ENCODE peak calls at places on chromosomes 5 and 9, in four cellular contexts. P is brain microvascular endothelial cell, X is choroid plexus epithelial cell, I is A549. S is an unnamed sample.

GRCh38 chr9:88180084-88180765 is 42.0 kb upstream of the SPATA31C2 start:
- DNase-seq in P (no peak), X (no peak), I (no peak), S (no peak)

GRCh38 chr9:120478208-120478607 is 101.8 kb downstream of the CDK5RAP2 start:
- DNase-seq in P (no peak), X (peak; percentile 78), I (peak; percentile 16), S (no peak)

GRCh38 chr5:35061216-35061615 is 13.5 kb upstream of the AGXT2 start:
- DNase-seq in P (no peak), X (peak; percentile 79), I (no peak), S (no peak)

GRCh38 chr5:42912184-42912766 is 100.6 kb upstream of the SELENOP start:
- DNase-seq in P (peak; percentile 51), X (peak; percentile 68), I (peak; percentile 73), S (peak; percentile 47)

GRCh38 chr9:26263451-26263850 is 585.2 kb upstream of the TUSC1 start:
- DNase-seq in P (no peak), X (no peak), I (no peak), S (no peak)

GRCh38 chr5:24749701-24750100 is 104.9 kb upstream of the CDH10 start:
- DNase-seq in P (no peak), X (peak; percentile 3), I (no peak), S (no peak)

GRCh38 chr9:76525196-76525595 is 66.2 kb downstream of the GCNT1 start:
- DNase-seq in P (no peak), X (no peak), I (no peak), S (no peak)

GRCh38 chr9:75432888-75433287 is 344.6 kb downstream of the OSTF1 start:
- DNase-seq in P (no peak), X (no peak), I (no peak), S (no peak)

GRCh38 chr9:91711755-91712591 is 238.1 kb downstream of the ROR2 start:
- DNase-seq in P (no peak), X (peak; percentile 53), I (no peak), S (peak; percentile 78)

DNA sequence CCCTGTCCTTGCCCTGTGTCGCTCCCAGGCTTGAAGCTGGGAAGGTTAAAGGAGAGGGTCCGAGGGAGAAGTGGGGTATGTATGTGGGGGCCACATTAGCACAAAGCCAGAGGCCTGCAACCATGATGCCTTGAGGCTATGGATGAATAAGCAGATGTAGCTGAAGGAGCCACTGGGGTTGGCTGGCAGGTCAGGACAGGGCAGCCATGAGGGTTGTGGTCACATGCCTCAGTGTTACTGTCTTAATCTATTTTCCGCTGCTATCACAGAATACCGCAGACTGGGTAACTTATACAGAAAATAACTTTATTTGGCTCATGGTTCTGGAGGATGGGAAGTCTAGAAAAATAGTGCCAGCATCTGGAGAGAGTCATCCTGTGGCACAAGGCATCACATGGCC is 9.2 kb upstream of the GRHPR start:
- DNase-seq in P (no peak), X (no peak), I (no peak), S (no peak)
- H3K4me3 ChIP-seq in P (no peak overlapping the region), X (no peak overlapping the region), I (no peak overlapping the region), S (no peak overlapping the region)

GRCh38 chr5:56668996-56669395 is 146.4 kb upstream of the MAP3K1 start:
- DNase-seq in P (no peak), X (no peak), I (no peak), S (no peak)

GRCh38 chr5:56671571-56671970 is 143.8 kb upstream of the MAP3K1 start:
- DNase-seq in P (no peak), X (no peak), I (no peak), S (no peak)

GRCh38 chr5:56667692-56668091 is 147.7 kb upstream of the MAP3K1 start:
- DNase-seq in P (no peak), X (no peak), I (no peak), S (no peak)

GRCh38 chr5:56670916-56671315 is 144.4 kb upstream of the MAP3K1 start:
- DNase-seq in P (no peak), X (no peak), I (no peak), S (no peak)

DNA sequence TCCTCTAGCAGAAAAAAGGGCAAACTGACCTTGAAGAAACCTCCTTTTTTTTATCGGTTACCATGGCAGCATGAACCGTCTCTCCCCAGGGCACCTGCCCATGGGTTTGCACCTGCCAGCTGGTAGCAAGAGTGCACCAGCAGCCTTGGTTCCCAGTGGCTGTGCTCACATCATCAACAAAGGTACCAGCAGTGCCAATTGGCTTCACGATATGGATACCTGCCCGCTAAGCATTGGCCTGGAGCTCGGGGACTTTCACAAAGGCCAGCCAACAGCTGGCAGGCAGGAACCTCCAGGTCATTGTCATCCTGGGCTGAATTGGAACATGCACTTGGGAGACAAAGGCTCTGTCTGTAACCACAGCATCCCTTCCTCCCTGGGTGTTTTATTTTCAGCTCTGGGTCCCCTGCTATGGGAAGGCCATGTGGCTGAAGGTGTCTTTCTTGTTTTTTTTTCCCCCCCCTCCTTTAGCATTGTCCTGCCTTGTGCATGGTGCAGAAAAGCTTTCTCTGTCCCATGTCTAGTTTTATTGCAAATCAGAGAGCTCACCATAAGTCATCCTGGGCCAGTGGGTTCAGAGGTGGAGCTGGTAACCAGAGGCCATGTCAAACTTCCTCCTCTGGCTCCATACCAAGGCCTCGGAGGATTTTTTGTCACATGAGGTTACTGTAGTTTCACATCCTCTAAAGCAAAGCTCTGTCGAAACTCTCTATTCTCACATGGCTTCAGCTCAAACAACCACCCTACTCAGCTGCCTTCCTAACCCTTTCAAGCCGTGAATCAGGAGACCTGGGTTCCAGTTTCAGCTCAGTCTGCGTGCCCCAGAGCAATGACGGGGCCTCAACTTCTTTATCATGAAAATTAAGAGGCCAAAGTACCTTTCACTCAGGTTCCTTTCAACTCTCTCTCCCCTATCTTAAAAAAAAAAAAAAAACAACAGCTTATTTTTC is 145.5 kb upstream of the MAP3K1 start:
- DNase-seq in P (no peak), X (peak; percentile 61), I (no peak), S (peak; percentile 9)
- H3K4me3 ChIP-seq in P (no peak overlapping the region), X (no peak overlapping the region), I (no peak overlapping the region), S (no peak overlapping the region)

DNA sequence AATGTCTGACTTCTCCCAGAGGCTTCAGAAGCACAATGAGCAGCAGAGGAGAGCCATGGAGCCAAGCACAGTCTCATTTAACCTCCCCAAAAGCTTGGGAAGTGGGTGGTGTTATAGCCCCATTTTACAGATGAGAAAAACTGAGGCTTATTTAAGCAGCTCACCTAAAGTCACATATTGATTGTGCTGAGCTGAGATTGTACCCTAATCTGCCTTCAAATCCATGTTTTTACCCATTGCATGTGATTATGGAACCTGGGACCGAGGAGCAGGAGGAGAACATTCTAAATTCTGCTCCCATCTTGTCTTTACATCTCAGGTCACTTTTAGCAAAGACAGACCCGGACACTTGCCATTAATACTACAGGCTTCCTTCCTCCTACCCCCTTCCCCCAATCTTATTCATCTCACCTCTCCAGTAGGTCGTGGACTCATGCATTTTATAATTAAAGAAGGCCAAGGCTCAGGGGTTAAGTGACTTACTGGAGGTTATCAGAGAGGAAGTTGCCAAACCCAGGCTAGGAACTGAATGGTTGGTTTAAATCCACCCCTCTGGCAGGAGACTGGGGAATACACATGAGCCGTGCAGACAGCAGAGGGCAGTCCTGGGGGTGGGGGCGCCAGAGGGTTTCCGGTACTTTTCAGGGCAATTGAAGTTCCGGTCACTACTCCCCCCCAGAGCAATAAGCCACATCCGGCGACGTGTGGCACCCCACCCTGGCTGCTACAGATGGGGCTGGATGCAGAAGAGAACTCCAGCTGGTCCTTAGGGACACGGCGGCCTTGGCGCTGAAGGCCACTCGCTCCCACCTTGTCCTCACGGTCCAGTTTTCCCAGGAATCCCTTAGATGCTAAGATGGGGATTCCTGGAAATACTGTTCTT is 51.0 kb upstream of the IL17B start:
- DNase-seq in P (no peak), X (peak; percentile 64), I (no peak), S (no peak)
- H3K4me3 ChIP-seq in P (no peak overlapping the region), X (no peak overlapping the region), I (no peak overlapping the region), S (no peak overlapping the region)

DNA sequence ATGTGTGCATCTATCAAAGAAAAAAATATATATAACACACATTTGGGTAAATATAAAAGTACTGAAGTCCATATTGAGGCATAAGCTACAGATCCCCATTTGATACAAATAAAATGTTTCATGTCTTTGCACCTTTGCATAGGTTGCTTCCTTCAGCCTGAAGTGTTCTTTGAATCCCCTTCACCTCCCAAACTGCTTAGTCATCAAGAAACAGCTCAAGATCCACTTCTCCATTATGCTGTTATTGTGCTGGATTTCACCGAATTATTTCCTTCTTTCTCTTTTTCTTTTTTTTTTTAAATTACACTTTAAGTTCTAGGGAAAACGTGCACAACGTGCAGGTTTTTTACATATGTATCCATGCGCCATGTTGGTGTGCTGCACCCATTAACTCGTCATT is 419.1 kb downstream of the ENC1 start:
- DNase-seq in P (no peak), X (no peak), I (no peak), S (no peak)
- H3K4me3 ChIP-seq in P (no peak overlapping the region), X (no peak overlapping the region), I (no peak overlapping the region), S (no peak overlapping the region)

GRCh38 chr5:141758316-141758965 is 76.4 kb upstream of the ARAP3 start:
- DNase-seq in P (no peak), X (no peak), I (no peak), S (no peak)
- H3K4me3 ChIP-seq in P (no peak overlapping the region), X (no peak overlapping the region), I (no peak overlapping the region), S (no peak overlapping the region)

DNA sequence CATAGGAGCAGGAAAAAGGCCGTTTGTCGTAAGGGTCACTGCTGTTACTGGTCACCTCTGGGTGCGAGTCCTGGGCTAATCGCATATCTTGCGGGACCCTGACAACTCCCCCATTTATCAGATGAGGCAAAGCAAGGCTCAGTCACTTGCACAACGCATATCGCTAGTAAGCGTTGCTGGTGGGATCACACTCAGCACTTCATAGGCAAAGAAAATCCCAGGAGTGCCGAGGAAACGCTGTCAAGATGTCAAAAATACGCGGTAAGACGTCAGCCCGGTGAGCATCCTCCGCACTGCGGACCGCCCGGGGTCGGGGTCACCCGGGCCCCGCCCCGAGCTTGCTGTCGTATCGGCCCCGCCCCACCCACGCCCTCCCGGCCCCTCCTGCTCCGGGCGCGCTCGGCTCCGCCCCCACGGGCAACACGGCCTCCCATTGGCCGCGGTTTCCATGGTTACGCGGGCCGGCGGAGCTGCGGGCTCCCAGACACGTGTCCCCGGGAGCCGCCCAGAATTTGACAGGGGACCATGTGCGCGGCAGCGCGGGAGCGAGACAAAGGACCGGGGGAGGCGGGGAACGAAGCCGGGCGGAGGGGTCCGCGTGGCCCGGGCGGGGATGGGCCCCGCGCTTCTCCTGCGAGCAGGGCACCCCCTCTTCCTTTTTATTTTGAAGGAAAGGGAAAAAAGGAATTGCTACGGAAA is 80.2 kb upstream of the IER5L start:
- DNase-seq in P (peak; percentile 83), X (peak; percentile 94), I (peak; percentile 92), S (peak; percentile 87)
- H3K4me3 ChIP-seq in P (peak overlapping the region; percentile 37), X (peak overlapping the region; percentile 45), I (peak overlapping the region; percentile 44), S (no peak overlapping the region)

S was measured in Jurkat, Clone E6-1.